ENCODE peak calls at places on chromosome 13, in eight cellular contexts. D is Karpas-422; H is heart right ventricle; P is heart left ventricle; B is kidney; M is uterus; T is CD8-positive, alpha-beta T cell; Q is mammary epithelial cell. K is an unnamed sample. For H3K4me1, the result is how much of the 10 kb centered on the place peaks cover.

GRCh38 chr13:63414247-63414646 is 1998.6 kb upstream of the PCDH20 start:
- DNase-seq in H (no peak), P (no peak), B (no peak), D (no peak), M (no peak), Q (no peak), T (no peak), K (no peak)

GRCh38 chr13:46665630-46666482 is 112.9 kb downstream of the LRCH1 start:
- DNase-seq in T (no peak), D (no peak), H (no peak), Q (no peak), P (no peak), B (no peak), M (no peak), K (no peak)

GRCh38 chr13:94182185-94182761 is 297.2 kb downstream of the DCT start:
- DNase-seq in T (no peak), H (no peak), P (no peak), Q (no peak), M (no peak), B (no peak), D (no peak), K (no peak)

GRCh38 chr13:24053505-24054251 is 106.8 kb upstream of the SPATA13 start:
- DNase-seq in T (peak), D (peak), Q (peak), H (peak), B (no peak), P (no peak), M (peak), K (no peak)

GRCh38 chr13:38308736-38309135 is 40.9 kb upstream of the UFM1 start:
- DNase-seq in Q (peak), P (no peak), B (no peak), H (no peak), T (no peak), D (no peak), M (no peak), K (no peak)

GRCh38 chr13:83503424-83503823 is 378.9 kb downstream of the SLITRK1 start:
- DNase-seq in Q (peak), M (no peak), B (no peak), T (no peak), H (no peak), D (no peak), P (no peak), K (no peak)

GRCh38 chr13:29484236-29484635 is 111.3 kb downstream of the SLC7A1 start:
- DNase-seq in M (no peak), Q (no peak), B (no peak), T (no peak), P (no peak), D (peak), H (no peak), K (no peak)

GRCh38 chr13:47036291-47037008 is 139.6 kb upstream of the HTR2A start:
- DNase-seq in B (no peak), D (no peak), M (no peak), H (no peak), P (no peak), T (no peak), Q (no peak), K (no peak)

GRCh38 chr13:51437550-51438127 is 15.2 kb downstream of the INTS6 start:
- DNase-seq in M (no peak), T (no peak), B (no peak), H (no peak), P (no peak), Q (no peak), D (no peak), K (no peak)

GRCh38 chr13:24927810-24928404 is 163.9 kb downstream of the RNF17 start:
- DNase-seq in P (no peak), T (no peak), H (no peak), B (no peak), D (no peak), Q (peak), M (no peak), K (no peak)

GRCh38 chr13:49046002-49046401 is 70.3 kb downstream of the FNDC3A start:
- DNase-seq in H (no peak), M (no peak), Q (no peak), P (no peak), D (no peak), T (no peak), B (no peak), K (no peak)

GRCh38 chr13:60369242-60369641 is 27.8 kb upstream of the TDRD3 start:
- DNase-seq in M (no peak), Q (peak), D (peak), P (no peak), H (no peak), T (no peak), B (no peak), K (no peak)

GRCh38 chr13:87677334-87678234 is 6.4 kb downstream of the SLITRK5 start:
- DNase-seq in B (peak), H (no peak), P (no peak), Q (no peak), T (peak), D (no peak), M (no peak), K (no peak)

GRCh38 chr13:82330499-82330898 is 1551.8 kb downstream of the SLITRK1 start:
- DNase-seq in M (no peak), D (peak), Q (peak), P (no peak), H (no peak), T (no peak), B (no peak), K (no peak)

GRCh38 chr13:29441301-29441700 is 154.2 kb downstream of the SLC7A1 start:
- DNase-seq in T (no peak), P (no peak), D (no peak), M (no peak), B (no peak), H (no peak), Q (no peak), K (no peak)

GRCh38 chr13:99406799-99407201 is 94.5 kb upstream of the TM9SF2 start:
- DNase-seq in B (no peak), T (no peak), Q (no peak), H (no peak), P (no peak), D (no peak), M (no peak), K (no peak)

GRCh38 chr13:44854264-44855060 is 134.8 kb downstream of the NUFIP1 start:
- DNase-seq in M (no peak), H (peak), P (peak), D (no peak), Q (no peak), B (no peak), T (no peak), K (peak)

GRCh38 chr13:25371608-25372274 is at the start of gene ATP8A2:
- DNase-seq in D (no peak), H (no peak), B (no peak), P (no peak), T (no peak), Q (no peak), M (no peak), K (no peak)

GRCh38 chr13:42548731-42549554 is 25.0 kb upstream of the TNFSF11 start:
- DNase-seq in M (no peak), Q (no peak), T (no peak), H (peak), P (no peak), B (no peak), D (no peak), K (no peak)

GRCh38 chr13:40506592-40507446 is 159.6 kb downstream of the FOXO1 start:
- DNase-seq in H (no peak), T (no peak), P (no peak), D (no peak), B (no peak), Q (no peak), M (no peak), K (no peak)

GRCh38 chr13:55199132-55199531 is 1941.6 kb upstream of the PRR20A start:
- DNase-seq in B (no peak), H (no peak), Q (no peak), D (no peak), P (no peak), T (no peak), M (no peak), K (no peak)

GRCh38 chr13:66992183-66992582 is 238.0 kb downstream of the PCDH9 start:
- DNase-seq in M (no peak), Q (peak), P (no peak), H (no peak), T (no peak), D (no peak), B (no peak), K (no peak)

GRCh38 chr13:66618702-66619101 is 611.4 kb downstream of the PCDH9 start:
- DNase-seq in M (no peak), T (no peak), Q (peak), B (no peak), P (no peak), H (no peak), D (peak), K (no peak)

GRCh38 chr13:99058527-99059495 is 80.9 kb upstream of the DOCK9 start:
- DNase-seq in P (no peak), H (no peak), M (no peak), T (peak), Q (no peak), B (no peak), D (no peak), K (no peak)

GRCh38 chr13:41428155-41428554 is 29.2 kb upstream of the RGCC start:
- DNase-seq in M (no peak), B (no peak), Q (no peak), P (peak), D (no peak), H (peak), T (peak), K (no peak)

GRCh38 chr13:89937420-89937819 is 1410.1 kb upstream of the MIR17HG start:
- DNase-seq in T (no peak), P (no peak), D (no peak), B (no peak), H (no peak), M (no peak), Q (no peak), K (no peak)

GRCh38 chr13:23959231-23959862 is 62.0 kb upstream of the C1QTNF9B start:
- DNase-seq in H (no peak), Q (peak), M (no peak), P (no peak), D (no peak), B (no peak), T (no peak), K (no peak)

GRCh38 chr13:24307211-24308067 is 1.9 kb upstream of the C1QTNF9 start:
- DNase-seq in B (no peak), M (no peak), H (no peak), T (no peak), Q (no peak), P (no peak), D (no peak), K (no peak)

GRCh38 chr13:85314686-85315085 is 484.5 kb downstream of the SLITRK6 start:
- DNase-seq in H (no peak), P (no peak), B (no peak), T (no peak), M (no peak), Q (no peak), D (no peak), K (no peak)

GRCh38 chr13:107553838-107554237 is 661.5 kb downstream of the LIG4 start:
- DNase-seq in P (no peak), Q (no peak), B (no peak), H (no peak), T (no peak), M (no peak), D (no peak), K (no peak)

GRCh38 chr13:114263590-114263989 is 17.8 kb upstream of the UPF3A start:
- DNase-seq in B (no peak), Q (no peak), D (no peak), P (no peak), H (no peak), T (peak), M (no peak), K (no peak)
- H3K27ac ChIP-seq in B (no peak), Q (no peak), D (no peak), P (no peak), H (no peak), T (peak), M (no peak), K (no peak)

GRCh38 chr13:97231118-97231831 is 9.1 kb downstream of the MBNL2 start:
- DNase-seq in B (no peak), M (no peak), T (no peak), P (no peak), Q (peak), H (no peak), D (no peak), K (no peak)

GRCh38 chr13:97226788-97227627 is 4.9 kb downstream of the MBNL2 start:
- DNase-seq in P (no peak), Q (no peak), D (no peak), H (no peak), T (peak), M (no peak), B (no peak), K (no peak)

GRCh38 chr13:97231832-97232201 is 9.7 kb downstream of the MBNL2 start:
- DNase-seq in P (no peak), T (no peak), D (no peak), B (no peak), H (no peak), M (no peak), Q (no peak), K (no peak)

GRCh38 chr13:97228850-97229521 is 6.9 kb downstream of the MBNL2 start:
- DNase-seq in B (no peak), T (no peak), M (no peak), H (no peak), D (no peak), Q (no peak), P (no peak), K (no peak)

GRCh38 chr13:97229699-97230098 is 7.6 kb downstream of the MBNL2 start:
- DNase-seq in D (no peak), H (no peak), P (no peak), M (no peak), Q (no peak), B (no peak), T (no peak), K (no peak)
- H3K4me1 ChIP-seq in D (under half), H (half or more), P (under half), M (under half), Q (under half), B (under half), T (under half), K (half or more)

DNA sequence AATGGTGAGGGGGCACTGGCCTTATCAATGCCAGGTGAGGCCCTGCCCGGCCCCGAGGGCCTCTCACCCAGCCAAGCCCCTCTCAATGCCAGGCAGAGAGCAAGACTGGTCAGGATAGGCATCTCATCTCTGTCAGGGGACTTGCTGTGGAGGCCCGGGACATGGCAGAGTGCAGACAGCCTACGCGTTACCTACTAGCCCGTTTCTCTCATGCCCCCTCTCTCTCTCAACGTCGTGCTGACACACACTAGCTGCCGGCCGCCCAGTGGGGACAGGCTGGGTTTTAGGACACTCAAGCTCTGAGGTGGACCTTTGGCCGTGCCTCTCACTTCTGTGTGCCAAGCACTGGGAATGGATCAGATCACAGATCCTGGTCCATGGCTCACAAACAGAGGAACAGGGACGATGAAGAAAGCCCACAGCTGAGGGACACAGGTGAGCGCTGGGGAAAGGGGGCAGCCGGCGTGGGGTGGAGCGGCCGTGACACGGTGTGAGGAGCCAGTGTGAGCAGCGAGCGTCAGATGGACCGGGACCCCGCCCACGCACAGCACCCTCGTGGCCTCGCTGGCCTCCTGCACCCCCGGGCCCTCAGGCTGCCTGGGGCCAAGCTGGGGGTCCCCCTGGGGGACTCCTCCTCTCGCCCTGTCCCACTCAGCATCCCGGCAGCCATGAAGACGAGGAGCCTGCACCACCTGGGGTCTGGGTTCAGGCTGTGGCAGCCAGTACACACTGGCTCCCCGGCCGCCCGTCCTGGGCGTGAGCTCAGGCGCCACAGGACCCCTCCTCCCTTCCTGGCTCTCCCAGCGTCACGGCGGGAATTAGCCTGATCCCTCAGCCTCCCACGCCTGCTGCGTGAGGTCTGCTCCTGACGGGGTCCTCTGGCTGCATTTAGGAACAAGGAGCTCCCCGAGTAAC is 76.9 kb upstream of the C13orf46 start:
- DNase-seq in H (no peak), D (no peak), P (no peak), T (no peak), B (peak), Q (no peak), M (no peak), K (no peak)
- H3K4me3 ChIP-seq in H (no peak), D (no peak), P (no peak), T (no peak), B (no peak), Q (no peak), M (no peak), K (no peak)

GRCh38 chr13:77674802-77675201 is 22.7 kb upstream of the SLAIN1 start:
- DNase-seq in P (no peak), Q (no peak), D (no peak), M (no peak), B (no peak), T (no peak), H (no peak), K (no peak)
- H3K27ac ChIP-seq in P (no peak), Q (no peak), D (no peak), M (no peak), B (no peak), T (no peak), H (no peak), K (no peak)

GRCh38 chr13:106530907-106531520 is 4.4 kb downstream of the EFNB2 start:
- DNase-seq in D (no peak), T (no peak), M (no peak), Q (no peak), H (no peak), P (no peak), B (no peak), K (no peak)
- H3K4me1 ChIP-seq in D (under half), T (under half), M (under half), Q (under half), H (under half), P (under half), B (under half), K (half or more)

DNA sequence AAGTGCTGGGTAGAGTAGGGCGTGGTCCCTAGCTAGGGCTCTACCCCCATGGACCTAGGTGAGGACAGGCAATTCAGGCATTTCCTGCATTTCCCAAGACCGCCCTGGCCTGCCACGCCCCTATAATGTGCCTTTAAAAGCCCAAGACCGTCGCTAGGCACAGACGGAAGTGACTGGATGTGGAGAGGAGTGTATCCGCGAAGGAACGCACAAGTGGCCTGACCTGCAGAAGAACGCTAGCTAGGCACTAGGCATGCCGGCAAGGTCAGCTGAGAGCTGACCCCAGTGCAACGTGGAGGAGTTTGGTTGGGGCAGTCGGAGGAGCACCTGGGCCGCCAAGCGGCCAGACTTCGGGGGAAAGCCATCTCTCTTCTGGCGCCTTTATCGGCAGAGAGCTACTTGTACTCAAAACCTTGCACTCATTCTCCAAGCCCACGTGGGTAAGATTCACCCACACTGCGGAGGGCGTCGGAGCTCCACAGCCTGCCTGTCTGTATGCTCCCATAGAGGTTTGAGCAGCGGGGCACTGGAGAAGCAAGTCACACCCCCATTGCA is 370.0 kb downstream of the FGF9 start:
- DNase-seq in H (no peak), B (no peak), P (peak), M (no peak), Q (no peak), T (no peak), D (no peak), K (no peak)
- H3K4me3 ChIP-seq in H (no peak), B (no peak), P (no peak), M (no peak), Q (no peak), T (peak), D (no peak), K (peak)

DNA sequence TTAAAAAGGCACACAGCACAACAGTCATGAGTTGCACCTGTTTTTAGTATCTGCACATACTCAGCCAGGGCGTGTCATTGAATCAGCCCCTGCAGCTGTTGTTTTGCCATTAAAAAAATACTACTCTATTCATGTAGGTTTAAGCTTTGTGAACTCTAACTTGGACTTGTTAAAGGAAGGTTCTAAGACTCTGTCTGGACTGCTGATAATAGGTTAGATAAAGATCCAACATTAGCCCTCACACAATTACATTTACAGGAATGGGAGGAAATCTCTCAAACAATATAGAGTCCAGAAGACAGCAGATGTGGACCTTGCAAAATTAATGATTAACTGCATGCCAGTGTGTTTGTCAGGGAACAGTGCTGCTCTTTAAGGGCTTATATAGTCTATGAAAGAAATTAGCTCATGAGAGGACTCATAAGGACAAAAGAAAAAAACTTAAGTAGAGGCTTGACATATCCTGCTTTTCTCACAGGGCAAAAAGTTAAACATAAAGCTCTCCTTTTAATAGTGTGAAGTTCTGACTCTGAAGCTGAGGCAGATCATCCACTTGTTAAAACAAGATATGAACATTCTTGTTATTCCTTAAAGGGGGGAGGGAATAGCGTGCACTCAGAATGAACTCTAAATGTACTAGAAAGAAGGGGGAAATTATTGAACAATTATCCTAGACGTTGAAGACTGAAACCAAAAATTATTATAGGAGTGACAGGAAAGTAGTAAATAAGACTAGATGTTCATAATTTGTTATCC is 243.6 kb downstream of the NDFIP2 start:
- DNase-seq in P (no peak), B (no peak), M (no peak), H (no peak), Q (peak), T (no peak), D (no peak), K (no peak)
- H3K27ac ChIP-seq in P (peak), B (no peak), M (no peak), H (peak), Q (peak), T (no peak), D (no peak), K (peak)

GRCh38 chr13:30870049-30870884 is 35.8 kb upstream of the MEDAG start:
- DNase-seq in M (peak), T (no peak), D (peak), H (peak), P (peak), Q (peak), B (peak), K (peak)

GRCh38 chr13:30872195-30872594 is 33.9 kb upstream of the MEDAG start:
- DNase-seq in P (no peak), B (no peak), H (no peak), Q (no peak), D (no peak), M (no peak), T (no peak), K (no peak)

GRCh38 chr13:30872685-30873443 is 33.2 kb upstream of the MEDAG start:
- DNase-seq in M (peak), T (no peak), B (no peak), D (no peak), P (no peak), Q (peak), H (peak), K (no peak)

GRCh38 chr13:30870916-30871712 is 35.0 kb upstream of the MEDAG start:
- DNase-seq in P (no peak), Q (no peak), B (no peak), M (no peak), D (no peak), T (no peak), H (no peak), K (no peak)

DNA sequence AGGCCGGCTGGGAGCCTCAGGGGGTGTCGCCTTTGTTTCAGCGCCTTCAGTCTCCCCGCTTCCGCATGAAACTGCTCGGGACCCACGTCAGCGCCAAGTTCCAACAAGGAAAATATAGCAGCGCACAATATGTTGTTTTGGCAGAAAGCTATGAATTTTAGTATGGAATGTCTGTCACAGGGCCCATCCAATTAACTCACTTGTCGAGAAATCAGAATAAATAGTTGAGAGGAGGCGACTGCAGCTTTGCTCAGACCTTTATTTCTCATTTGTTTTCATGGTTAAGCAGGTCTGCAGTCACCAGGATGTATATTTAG is 34.4 kb upstream of the MEDAG start:
- DNase-seq in T (no peak), H (no peak), D (no peak), M (no peak), P (no peak), Q (no peak), B (no peak), K (no peak)
- H3K4me1 ChIP-seq in T (under half), H (under half), D (under half), M (under half), P (under half), Q (under half), B (under half), K (under half)

GRCh38 chr13:33017410-33017929 is 1.2 kb downstream of the KL start:
- DNase-seq in Q (peak), M (peak), D (peak), T (no peak), P (no peak), H (peak), B (no peak), K (peak)
- H3K4me3 ChIP-seq in Q (no peak), M (peak), D (no peak), T (peak), P (peak), H (peak), B (peak), K (peak)

K was measured in left ventricle myocardium inferior.